ENCODE peak calls at places on chromosomes 6 and 20, in eight cellular contexts. J, B, A, I, N, L, K and F are unnamed samples. For H3K4me1 and H3K36me3, the result is how much of the 10 kb centered on the place peaks cover.

GRCh38 chr6:43760799-43761168 is 9.2 kb upstream of the VEGFA start:
- DNase-seq in A (no peak), J (no peak), N (no peak), I (no peak), K (peak), B (no peak), L (no peak), F (no peak)

GRCh38 chr6:74197310-74197709 is 501.3 kb downstream of the CD109 start:
- DNase-seq in I (no peak), J (no peak), L (no peak), K (no peak), B (no peak), A (no peak), N (no peak), F (no peak)

GRCh38 chr20:34883087-34883688 is 6.8 kb downstream of the ACSS2 start:
- DNase-seq in K (no peak), N (no peak), A (no peak), L (no peak), I (no peak), J (no peak), B (no peak), F (no peak)

GRCh38 chr20:10916312-10916711 is 242.5 kb upstream of the JAG1 start:
- DNase-seq in L (no peak), J (no peak), N (no peak), I (no peak), A (no peak), B (no peak), K (no peak), F (no peak)

GRCh38 chr6:75590370-75590769 is 11.3 kb upstream of the SENP6 start:
- DNase-seq in L (no peak), N (no peak), B (no peak), J (no peak), K (no peak), A (no peak), I (no peak), F (no peak)

GRCh38 chr6:66336171-66336570 is 629.1 kb upstream of the EYS start:
- DNase-seq in A (no peak), I (no peak), B (no peak), L (peak), J (no peak), K (no peak), N (no peak), F (no peak)

GRCh38 chr20:25136643-25137559 is 55.0 kb upstream of the VSX1 start:
- DNase-seq in K (peak), B (peak), J (peak), N (peak), I (no peak), A (no peak), L (peak), F (no peak)

GRCh38 chr6:111765681-111766523 is 107.3 kb downstream of the FYN start:
- DNase-seq in B (no peak), K (no peak), L (peak), A (no peak), I (no peak), N (no peak), J (no peak), F (no peak)

GRCh38 chr6:17193376-17193775 is 87.8 kb upstream of the RBM24 start:
- DNase-seq in A (no peak), I (no peak), N (no peak), J (no peak), L (no peak), K (no peak), B (no peak), F (no peak)

GRCh38 chr6:17021539-17021889 is 80.3 kb upstream of the STMND1 start:
- DNase-seq in K (no peak), I (no peak), B (no peak), A (no peak), N (no peak), L (peak), J (no peak), F (no peak)

GRCh38 chr6:30884521-30885480 is 482 bp downstream of the DDR1 start:
- DNase-seq in L (peak), J (peak), I (no peak), A (no peak), B (no peak), N (no peak), K (peak), F (no peak)

GRCh38 chr6:89509719-89510339 is 76.9 kb downstream of the ANKRD6 start:
- DNase-seq in A (no peak), B (no peak), N (no peak), L (no peak), I (peak), J (peak), K (no peak), F (no peak)

GRCh38 chr20:3135507-3136070 is 24.1 kb downstream of the FASTKD5 start:
- DNase-seq in I (no peak), L (peak), J (no peak), A (no peak), N (no peak), B (no peak), K (no peak), F (no peak)

GRCh38 chr6:34341481-34341971 is 50.9 kb downstream of the NUDT3 start:
- DNase-seq in B (no peak), J (no peak), I (no peak), L (peak), N (no peak), K (peak), A (no peak), F (no peak)

GRCh38 chr6:34346175-34347119 is 46.0 kb downstream of the NUDT3 start:
- DNase-seq in N (no peak), J (no peak), B (no peak), A (no peak), I (no peak), L (no peak), K (no peak), F (no peak)

GRCh38 chr6:34342247-34342646 is 50.2 kb downstream of the NUDT3 start:
- DNase-seq in L (no peak), A (no peak), J (no peak), N (no peak), K (no peak), I (no peak), B (no peak), F (no peak)

GRCh38 chr6:34344314-34344713 is 48.2 kb downstream of the NUDT3 start:
- DNase-seq in N (no peak), A (no peak), K (no peak), J (no peak), I (no peak), B (no peak), L (no peak), F (no peak)

GRCh38 chr6:34343823-34344222 is 48.6 kb downstream of the NUDT3 start:
- DNase-seq in J (no peak), B (no peak), A (no peak), I (no peak), N (no peak), L (no peak), K (no peak), F (no peak)
- H3K4me1 ChIP-seq in J (under half), B (under half), A (under half), I (under half), N (under half), L (under half), K (under half), F (under half)

GRCh38 chr20:36519944-36520343 is 21.4 kb upstream of the MYL9 start:
- DNase-seq in A (no peak), I (no peak), N (no peak), K (no peak), L (peak), B (no peak), J (no peak), F (no peak)
- H3K36me3 ChIP-seq in A (under half), I (half or more), N (half or more), K (under half), L (half or more), B (half or more), J (under half), F (under half)

GRCh38 chr20:42391807-42392206 is 773.6 kb upstream of the CHD6 start:
- DNase-seq in L (no peak), N (no peak), K (no peak), A (no peak), B (no peak), I (no peak), J (no peak), F (no peak)
- H3K4me3 ChIP-seq in L (no peak), N (no peak), K (no peak), A (no peak), B (no peak), I (no peak), J (no peak), F (no peak)

GRCh38 chr6:15266423-15266996 is 20.6 kb downstream of the JARID2 start:
- DNase-seq in K (no peak), J (no peak), B (no peak), N (no peak), I (peak), L (no peak), A (no peak), F (no peak)
- H3K4me1 ChIP-seq in K (under half), J (under half), B (half or more), N (under half), I (half or more), L (half or more), A (under half), F (under half)

GRCh38 chr6:26412954-26413353 is 10.9 kb downstream of the BTN3A1 start:
- DNase-seq in J (no peak), A (no peak), L (no peak), K (no peak), N (no peak), I (no peak), B (no peak), F (no peak)

GRCh38 chr6:26412225-26412624 is 10.2 kb downstream of the BTN3A1 start:
- DNase-seq in J (no peak), B (no peak), N (no peak), L (no peak), K (no peak), A (no peak), I (no peak), F (no peak)

GRCh38 chr6:26411751-26412150 is 9.7 kb downstream of the BTN3A1 start:
- DNase-seq in I (no peak), J (no peak), K (no peak), A (no peak), L (peak), N (no peak), B (no peak), F (no peak)

GRCh38 chr6:26404534-26404933 is 2.5 kb downstream of the BTN3A1 start:
- DNase-seq in B (no peak), I (no peak), J (no peak), K (no peak), L (no peak), N (no peak), A (no peak), F (no peak)

GRCh38 chr6:26408828-26409730 is 7.0 kb downstream of the BTN3A1 start:
- DNase-seq in I (no peak), N (no peak), A (no peak), L (no peak), J (no peak), K (no peak), B (no peak), F (no peak)
- H3K36me3 ChIP-seq in I (under half), N (under half), A (under half), L (under half), J (under half), K (under half), B (half or more), F (under half)

DNA sequence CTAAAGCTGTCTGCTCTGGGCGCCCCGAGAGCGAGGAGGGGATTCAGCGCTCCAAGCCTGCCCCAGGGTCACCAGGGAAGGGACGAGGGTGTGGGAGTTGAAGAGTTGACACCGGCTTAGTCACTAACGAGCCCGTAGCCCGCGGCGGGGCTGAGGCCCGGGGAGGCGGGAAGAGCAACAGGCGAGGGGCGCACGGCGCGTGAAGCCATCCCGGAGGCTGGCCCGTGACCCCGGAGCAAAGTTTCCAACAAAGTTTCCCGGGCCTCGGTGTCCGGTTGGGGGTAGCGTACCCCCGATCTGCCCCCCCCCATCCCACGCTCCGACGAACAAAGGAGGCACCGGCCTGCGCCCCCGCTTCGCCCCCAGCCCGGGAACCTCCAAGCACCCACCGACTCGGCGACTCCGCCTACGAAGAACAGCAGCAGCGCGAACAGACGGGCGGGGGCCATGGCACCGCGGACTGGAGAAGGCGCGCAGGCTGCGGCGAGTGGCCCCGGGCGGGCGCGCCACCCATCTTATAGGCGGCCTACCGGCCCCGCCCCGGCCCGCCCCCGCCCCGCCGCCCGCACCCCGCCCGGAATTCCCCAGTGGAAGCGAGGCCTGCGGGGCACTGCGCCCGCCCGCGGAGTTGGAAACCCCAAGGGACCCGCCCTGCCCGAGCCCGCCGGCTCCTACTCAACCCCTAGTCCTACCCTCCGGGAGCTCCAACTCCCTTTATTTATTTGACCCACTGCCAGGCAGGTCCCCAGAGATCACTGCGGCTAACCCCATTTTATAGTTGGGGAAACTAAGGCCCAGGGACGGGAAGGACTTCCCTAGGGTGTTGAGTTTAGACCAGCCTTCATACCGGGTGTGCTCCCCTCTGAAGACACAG is at the start of gene SDC4:
- DNase-seq in N (peak), B (peak), L (peak), A (no peak), K (peak), J (peak), I (no peak), F (no peak)
- H3K4me3 ChIP-seq in N (peak), B (peak), L (peak), A (peak), K (peak), J (peak), I (peak), F (peak)

GRCh38 chr6:47306887-47307286 is 2.8 kb downstream of the TNFRSF21 start:
- DNase-seq in I (no peak), N (no peak), A (no peak), J (no peak), L (peak), K (no peak), B (no peak), F (no peak)
- H3K4me1 ChIP-seq in I (half or more), N (under half), A (under half), J (under half), L (under half), K (under half), B (under half), F (under half)

GRCh38 chr6:115984809-115985208 is 75.9 kb downstream of the FRK start:
- DNase-seq in J (no peak), A (no peak), N (no peak), B (no peak), I (no peak), K (no peak), L (no peak), F (no peak)
- H3K36me3 ChIP-seq in J (under half), A (under half), N (under half), B (under half), I (under half), K (under half), L (under half), F (under half)